ENCODE peak calls at places on chromosomes 13 and 19, in six cellular contexts. O, C, U, B, G and W are unnamed samples.
A peak's percentile ranks its signal among the peaks of the same experiment; 100 is the strongest.

GRCh38 chr19:49042177-49042576 is 1.5 kb upstream of the CGB5 start:
- DNase-seq in C (no peak), U (no peak), B (no peak), G (no peak), O (no peak), W (peak; percentile 23)

GRCh38 chr13:24502567-24503375 is 9.8 kb downstream of the PARP4 start:
- DNase-seq in B (peak; percentile 24), O (no peak), G (peak; percentile 69), C (peak; percentile 53), U (no peak), W (peak; percentile 58)

GRCh38 chr13:42762917-42763316 is 18.5 kb upstream of the FAM216B start:
- DNase-seq in C (peak; percentile 98), U (no peak), B (no peak), G (peak; percentile 90), O (no peak), W (peak; percentile 79)

GRCh38 chr19:12156254-12157058 is at the start of gene ZNF625:
- DNase-seq in C (peak; percentile 87), O (peak; percentile 85), G (peak; percentile 91), U (peak; percentile 97), B (peak; percentile 86), W (peak; percentile 98)

GRCh38 chr13:59442946-59443345 is 720.8 kb downstream of the DIAPH3 start:
- DNase-seq in O (no peak), G (no peak), U (no peak), B (no peak), C (peak; percentile 45), W (no peak)

GRCh38 chr19:29006057-29006735 is 206.8 kb downstream of the UQCRFS1 start:
- DNase-seq in B (no peak), O (no peak), U (no peak), C (peak; percentile 57), G (no peak), W (no peak)

GRCh38 chr13:38630780-38631179 is 56.1 kb upstream of the FREM2 start:
- DNase-seq in C (peak; percentile 32), G (peak; percentile 73), U (no peak), B (no peak), O (no peak), W (no peak)

GRCh38 chr19:11657307-11657706 is 60.0 kb downstream of the ZNF627 start:
- DNase-seq in B (no peak), U (no peak), G (no peak), C (no peak), O (no peak), W (peak; percentile 40)

GRCh38 chr13:42272115-42272756 is at the start of gene AKAP11:
- DNase-seq in G (peak; percentile 74), C (peak; percentile 28), B (no peak), U (no peak), O (no peak), W (peak; percentile 73)

GRCh38 chr19:46766569-46767317 is 20.5 kb upstream of the STRN4 start:
- DNase-seq in U (peak; percentile 78), O (no peak), B (no peak), G (no peak), C (no peak), W (peak; percentile 72)

GRCh38 chr19:42352216-42352892 is 26.9 kb downstream of the MEGF8 start:
- DNase-seq in O (no peak), G (peak; percentile 6), B (peak; percentile 20), C (peak; percentile 8), U (no peak), W (peak; percentile 52)

GRCh38 chr13:113613789-113614379 is 29.3 kb downstream of the TFDP1 start:
- DNase-seq in B (no peak), O (no peak), C (no peak), U (no peak), G (no peak), W (no peak)

GRCh38 chr13:49395416-49396277 is 48.2 kb downstream of the CAB39L start:
- DNase-seq in G (no peak), B (no peak), C (no peak), U (no peak), O (no peak), W (no peak)

DNA sequence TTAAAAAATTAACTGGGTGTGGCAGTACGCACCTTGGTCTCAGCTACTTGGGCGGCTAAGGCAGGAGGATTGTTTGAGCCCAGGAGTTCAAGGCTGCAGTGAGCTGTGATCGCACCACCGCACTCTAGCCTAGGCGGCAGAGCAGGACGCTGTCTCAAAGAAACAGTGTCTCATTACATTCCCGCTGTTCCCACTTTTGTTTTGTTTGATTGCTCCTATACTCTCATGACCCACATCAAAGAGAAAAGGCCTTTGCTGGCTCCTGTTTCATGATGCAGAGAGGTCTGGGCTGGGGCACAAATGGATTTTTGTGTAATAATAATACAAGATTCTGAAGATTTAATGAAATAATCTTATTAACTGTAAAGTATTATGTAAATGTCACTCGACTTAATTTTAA is 85.7 kb downstream of the LACC1 start:
- DNase-seq in U (no peak), C (no peak), O (no peak), G (no peak), B (no peak), W (no peak)
- H2BK5ac ChIP-seq in U (no peak overlapping the region), C (no peak overlapping the region), O (no peak overlapping the region), G (no peak overlapping the region), B (no peak overlapping the region), W (no peak overlapping the region)

DNA sequence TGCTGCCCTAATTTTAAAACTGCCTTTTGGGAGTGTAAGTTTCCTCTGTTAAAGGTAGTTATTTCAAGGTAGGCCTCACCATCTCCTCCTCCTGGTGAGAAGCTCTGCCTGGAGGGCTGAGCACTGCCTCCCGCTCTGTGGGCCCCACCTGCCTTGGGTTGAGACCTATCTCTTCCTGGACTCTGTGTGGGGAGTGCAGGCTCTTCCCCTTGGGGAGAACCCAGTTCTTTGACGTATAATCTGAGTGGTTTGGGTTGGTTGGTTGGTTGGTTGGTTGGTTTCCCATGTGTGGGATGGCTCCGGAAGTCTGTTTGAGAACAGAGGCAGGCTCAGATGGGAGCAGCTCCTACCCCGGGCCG is 39.1 kb downstream of the ACTN4 start:
- DNase-seq in U (peak; percentile 44), O (no peak), C (no peak), G (no peak), B (no peak), W (no peak)
- H3K23ac ChIP-seq in U (no peak overlapping the region), O (no peak overlapping the region), C (peak overlapping the region; percentile 95), G (no peak overlapping the region), B (no peak overlapping the region), W (no peak overlapping the region)

GRCh38 chr19:36527873-36528193 is 238 bp downstream of the ZNF260 start:
- DNase-seq in U (no peak), O (no peak), B (no peak), C (no peak), G (no peak), W (no peak)

GRCh38 chr19:36526581-36526980 is 1.5 kb downstream of the ZNF260 start:
- DNase-seq in B (no peak), C (no peak), O (no peak), U (no peak), G (no peak), W (no peak)

GRCh38 chr19:36524617-36525016 is 3.5 kb downstream of the ZNF260 start:
- DNase-seq in O (no peak), B (no peak), U (no peak), C (no peak), G (no peak), W (no peak)

GRCh38 chr19:36528921-36529518 is 949 bp upstream of the ZNF260 start:
- DNase-seq in U (peak; percentile 30), G (no peak), C (no peak), O (no peak), B (no peak), W (peak; percentile 57)

GRCh38 chr19:36528194-36528920 is at the start of gene ZNF260:
- DNase-seq in C (peak; percentile 97), U (peak; percentile 98), G (peak; percentile 98), B (peak; percentile 90), O (peak; percentile 92), W (peak; percentile 99)
- H2BK5ac ChIP-seq in C (peak within 1 kb of the TSS; percentile 88), U (peak within 1 kb of the TSS; percentile 64), G (peak within 1 kb of the TSS; percentile 66), B (peak within 1 kb of the TSS; percentile 76), O (peak within 1 kb of the TSS; percentile 99), W (peak within 1 kb of the TSS; percentile 94)

GRCh38 chr13:94301487-94301886 is 178.0 kb downstream of the DCT start:
- DNase-seq in B (no peak), O (no peak), C (no peak), G (no peak), U (no peak), W (no peak)
- H3K23ac ChIP-seq in B (no peak overlapping the region), O (no peak overlapping the region), C (no peak overlapping the region), G (no peak overlapping the region), U (no peak overlapping the region), W (no peak overlapping the region)

GRCh38 chr13:27037171-27037570 is 134.4 kb downstream of the USP12 start:
- DNase-seq in U (no peak), C (no peak), G (no peak), O (no peak), B (no peak), W (no peak)
- H2BK5ac ChIP-seq in U (no peak overlapping the region), C (no peak overlapping the region), G (no peak overlapping the region), O (no peak overlapping the region), B (no peak overlapping the region), W (no peak overlapping the region)

DNA sequence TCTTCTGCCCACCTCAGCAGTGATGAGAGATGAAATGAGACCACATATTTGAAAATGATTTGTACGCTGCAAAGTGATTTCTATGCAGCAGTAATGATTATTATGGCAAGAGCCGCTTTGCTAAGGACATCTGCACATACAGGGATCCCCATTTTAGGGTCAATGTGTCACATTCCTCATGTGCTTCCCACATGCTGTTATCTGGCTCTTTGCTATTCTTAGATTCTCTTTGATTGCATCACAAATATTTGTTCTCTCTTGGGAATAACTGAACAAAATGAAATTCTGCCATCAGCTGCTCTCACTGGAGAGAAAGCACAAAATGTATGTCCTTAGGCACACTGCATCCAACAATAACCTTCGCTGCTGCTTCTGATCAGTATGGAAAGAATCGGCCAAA is 209.5 kb upstream of the IPO5 start:
- DNase-seq in B (no peak), C (no peak), U (no peak), G (peak; percentile 30), O (no peak), W (no peak)
- H3K23ac ChIP-seq in B (no peak overlapping the region), C (no peak overlapping the region), U (no peak overlapping the region), G (no peak overlapping the region), O (no peak overlapping the region), W (no peak overlapping the region)

DNA sequence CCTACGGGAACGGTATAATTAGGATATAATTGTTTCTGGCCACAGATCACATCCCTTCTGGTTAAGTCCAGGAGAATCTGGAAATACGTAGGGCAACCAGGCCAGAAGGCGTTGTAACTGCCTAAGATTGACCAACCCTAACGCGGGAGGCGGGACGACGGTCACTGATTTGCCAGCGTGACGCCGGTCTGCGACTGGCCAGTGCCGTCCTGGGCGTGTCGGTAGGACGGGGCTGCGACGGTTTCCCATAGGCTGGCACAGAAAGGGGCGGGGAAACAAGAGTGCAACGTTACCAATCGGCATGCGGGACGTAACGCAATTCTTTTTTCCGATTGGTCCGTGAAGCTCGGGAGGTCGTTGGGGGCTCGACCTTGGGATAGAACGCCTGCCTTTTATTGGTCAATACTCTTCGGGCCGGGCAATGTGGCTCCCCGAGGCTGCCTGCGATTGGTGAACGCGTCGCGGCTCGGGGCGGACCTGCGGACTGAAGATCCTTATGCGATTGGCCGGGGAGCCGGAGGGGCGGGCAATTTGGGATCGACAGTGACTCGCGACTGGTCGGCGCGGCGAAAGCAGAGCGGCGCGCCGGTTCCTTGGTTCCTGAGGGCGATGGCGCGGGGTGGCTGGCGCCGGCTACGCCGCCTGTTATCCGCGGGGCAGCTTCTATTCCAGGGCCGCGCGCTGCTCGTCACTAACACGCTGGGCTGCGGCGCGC is at the start of gene MPV17L2:
- DNase-seq in G (peak; percentile 100), O (peak; percentile 99), C (peak; percentile 100), U (peak; percentile 100), B (peak; percentile 99), W (peak; percentile 100)
- H2BK5ac ChIP-seq in G (no peak within 1 kb of the TSS), O (peak within 1 kb of the TSS; percentile 85), C (peak within 1 kb of the TSS; percentile 21), U (no peak within 1 kb of the TSS), B (no peak within 1 kb of the TSS), W (no peak within 1 kb of the TSS)